ENCODE peak calls at places on chromosomes 2 and 18, in six cellular contexts. One of them, this sample, is unnamed.

GRCh38 chr2:221848286-221848685 is 276.2 kb upstream of the EPHA4 start:
- DNase-seq in AG04450: no peak
- DNase-seq in Peyer's patch: no peak
- DNase-seq in psoas muscle: no peak
- DNase-seq in caudate nucleus: no peak
- DNase-seq in RWPE1: peak
- DNase-seq in this sample: no peak

GRCh38 chr2:156333274-156333950 is 891 bp upstream of the NR4A2 start:
- DNase-seq in AG04450: no peak
- DNase-seq in Peyer's patch: no peak
- DNase-seq in psoas muscle: no peak
- DNase-seq in caudate nucleus: no peak
- DNase-seq in RWPE1: no peak
- DNase-seq in this sample: no peak

GRCh38 chr2:232024457-232024856 is 62.9 kb downstream of the DIS3L2 start:
- DNase-seq in AG04450: no peak
- DNase-seq in Peyer's patch: no peak
- DNase-seq in psoas muscle: no peak
- DNase-seq in caudate nucleus: no peak
- DNase-seq in RWPE1: no peak
- DNase-seq in this sample: no peak

GRCh38 chr18:48575301-48575657 is 36.4 kb downstream of the CTIF start:
- DNase-seq in AG04450: no peak
- DNase-seq in Peyer's patch: no peak
- DNase-seq in psoas muscle: no peak
- DNase-seq in caudate nucleus: no peak
- DNase-seq in RWPE1: no peak
- DNase-seq in this sample: no peak

GRCh38 chr18:68665623-68666022 is 49.3 kb downstream of the TMX3 start:
- DNase-seq in AG04450: no peak
- DNase-seq in Peyer's patch: no peak
- DNase-seq in psoas muscle: no peak
- DNase-seq in caudate nucleus: no peak
- DNase-seq in RWPE1: no peak
- DNase-seq in this sample: no peak

GRCh38 chr18:13638684-13639083 is 87.7 kb downstream of the FAM210A start:
- DNase-seq in AG04450: no peak
- DNase-seq in Peyer's patch: no peak
- DNase-seq in psoas muscle: no peak
- DNase-seq in caudate nucleus: no peak
- DNase-seq in RWPE1: no peak
- DNase-seq in this sample: no peak

GRCh38 chr2:227410191-227410590 is 22.4 kb upstream of the SCYGR1 start:
- DNase-seq in AG04450: no peak
- DNase-seq in Peyer's patch: no peak
- DNase-seq in psoas muscle: no peak
- DNase-seq in caudate nucleus: no peak
- DNase-seq in RWPE1: no peak
- DNase-seq in this sample: no peak

GRCh38 chr2:128169497-128169896 is 78.5 kb downstream of the UGGT1 start:
- DNase-seq in AG04450: peak
- DNase-seq in Peyer's patch: no peak
- DNase-seq in psoas muscle: no peak
- DNase-seq in caudate nucleus: no peak
- DNase-seq in RWPE1: no peak
- DNase-seq in this sample: no peak

GRCh38 chr2:33272001-33272400 is 204.4 kb upstream of the RASGRP3 start:
- DNase-seq in AG04450: no peak
- DNase-seq in Peyer's patch: no peak
- DNase-seq in psoas muscle: no peak
- DNase-seq in caudate nucleus: no peak
- DNase-seq in RWPE1: no peak
- DNase-seq in this sample: no peak

GRCh38 chr2:33276868-33277503 is 199.5 kb upstream of the RASGRP3 start:
- DNase-seq in AG04450: no peak
- DNase-seq in Peyer's patch: no peak
- DNase-seq in psoas muscle: no peak
- DNase-seq in caudate nucleus: no peak
- DNase-seq in RWPE1: no peak
- DNase-seq in this sample: no peak

GRCh38 chr2:33275689-33276444 is 200.6 kb upstream of the RASGRP3 start:
- DNase-seq in AG04450: peak
- DNase-seq in Peyer's patch: no peak
- DNase-seq in psoas muscle: peak
- DNase-seq in caudate nucleus: no peak
- DNase-seq in RWPE1: peak
- DNase-seq in this sample: peak

GRCh38 chr2:33273479-33273878 is 203.0 kb upstream of the RASGRP3 start:
- DNase-seq in AG04450: no peak
- DNase-seq in Peyer's patch: no peak
- DNase-seq in psoas muscle: no peak
- DNase-seq in caudate nucleus: no peak
- DNase-seq in RWPE1: no peak
- DNase-seq in this sample: no peak

GRCh38 chr2:33274524-33274923 is 201.9 kb upstream of the RASGRP3 start:
- DNase-seq in AG04450: no peak
- DNase-seq in Peyer's patch: no peak
- DNase-seq in psoas muscle: no peak
- DNase-seq in caudate nucleus: no peak
- DNase-seq in RWPE1: no peak
- DNase-seq in this sample: no peak
- H3K27ac ChIP-seq in AG04450: no peak
- H3K27ac ChIP-seq in Peyer's patch: no peak
- H3K27ac ChIP-seq in psoas muscle: no peak
- H3K27ac ChIP-seq in caudate nucleus: no peak
- H3K27ac ChIP-seq in RWPE1: no peak
- H3K27ac ChIP-seq in this sample: no peak

DNA sequence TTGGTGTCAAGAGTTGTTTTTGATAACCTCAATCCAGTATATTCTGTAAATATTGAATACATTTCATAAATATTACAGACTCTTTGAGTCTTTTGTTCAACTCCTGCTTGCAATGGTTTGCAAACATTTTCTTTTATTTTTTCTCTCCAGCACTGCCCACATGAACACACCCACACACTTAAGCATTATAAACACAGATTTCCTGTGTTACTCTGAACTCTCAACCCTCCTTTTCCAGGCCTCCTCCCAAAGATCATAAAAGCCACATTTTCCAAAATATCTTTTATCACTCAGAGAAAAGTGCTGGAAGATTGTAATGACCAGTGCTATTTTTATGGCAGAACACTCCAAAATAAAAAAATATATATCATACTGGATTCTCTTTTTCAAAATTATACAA is 20.5 kb downstream of the ARHGAP25 start:
- DNase-seq in AG04450: no peak
- DNase-seq in Peyer's patch: no peak
- DNase-seq in psoas muscle: no peak
- DNase-seq in caudate nucleus: no peak
- DNase-seq in RWPE1: no peak
- DNase-seq in this sample: no peak
- H3K27ac ChIP-seq in AG04450: no peak
- H3K27ac ChIP-seq in Peyer's patch: no peak
- H3K27ac ChIP-seq in psoas muscle: no peak
- H3K27ac ChIP-seq in caudate nucleus: no peak
- H3K27ac ChIP-seq in RWPE1: no peak
- H3K27ac ChIP-seq in this sample: no peak

GRCh38 chr2:37020212-37020886 is 54.0 kb upstream of the STRN start:
- DNase-seq in AG04450: peak
- DNase-seq in Peyer's patch: peak
- DNase-seq in psoas muscle: peak
- DNase-seq in caudate nucleus: no peak
- DNase-seq in RWPE1: no peak
- DNase-seq in this sample: no peak

GRCh38 chr2:37026050-37026449 is 58.1 kb downstream of the HEATR5B start:
- DNase-seq in AG04450: no peak
- DNase-seq in Peyer's patch: no peak
- DNase-seq in psoas muscle: no peak
- DNase-seq in caudate nucleus: no peak
- DNase-seq in RWPE1: peak
- DNase-seq in this sample: no peak

DNA sequence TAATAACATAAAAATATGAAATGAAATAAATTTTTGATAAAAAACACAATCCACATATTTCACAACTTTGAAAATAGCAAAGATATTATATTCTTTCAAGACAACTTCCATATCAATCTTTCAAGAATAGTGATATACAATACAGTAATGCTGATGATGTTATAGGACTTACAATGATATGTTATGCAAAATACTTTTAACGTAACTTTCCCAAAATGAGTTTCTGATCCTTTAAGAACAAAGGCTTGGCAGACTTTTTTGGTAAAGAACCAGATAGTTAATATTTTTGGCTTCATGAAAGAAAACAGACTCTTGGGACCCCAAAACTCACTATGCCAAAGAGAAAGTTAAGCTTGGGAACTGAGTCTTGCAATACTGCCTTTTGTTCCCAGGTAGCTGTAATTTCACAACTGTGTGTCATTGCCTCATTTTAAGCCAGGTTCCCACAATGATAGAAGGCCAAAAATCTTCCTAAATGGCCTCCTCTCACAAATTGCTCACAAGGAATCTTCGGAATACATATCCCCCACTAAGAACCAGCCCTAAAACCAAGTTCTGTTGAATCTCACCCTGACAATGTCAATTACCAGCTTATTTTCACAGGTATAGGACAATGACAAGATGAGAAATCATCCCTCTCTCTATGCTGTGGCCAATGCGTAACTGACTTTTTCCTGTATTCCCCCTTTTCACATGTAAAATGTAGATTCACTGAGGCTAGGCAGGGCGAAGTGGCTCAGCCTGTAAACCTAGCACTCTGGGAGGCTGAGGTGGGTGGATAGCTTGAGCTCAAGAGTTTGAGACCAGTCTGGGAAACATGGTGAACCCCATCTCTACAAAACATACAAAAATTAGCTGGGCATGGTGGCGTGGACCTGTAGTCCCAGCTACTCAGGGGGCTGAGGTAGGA is 54.8 kb upstream of the STRN start:
- DNase-seq in AG04450: no peak
- DNase-seq in Peyer's patch: no peak
- DNase-seq in psoas muscle: no peak
- DNase-seq in caudate nucleus: no peak
- DNase-seq in RWPE1: no peak
- DNase-seq in this sample: no peak
- H3K27ac ChIP-seq in AG04450: peak
- H3K27ac ChIP-seq in Peyer's patch: peak
- H3K27ac ChIP-seq in psoas muscle: peak
- H3K27ac ChIP-seq in caudate nucleus: no peak
- H3K27ac ChIP-seq in RWPE1: no peak
- H3K27ac ChIP-seq in this sample: no peak

GRCh38 chr18:44834867-44835469 is 154.3 kb downstream of the SETBP1 start:
- DNase-seq in AG04450: no peak
- DNase-seq in Peyer's patch: no peak
- DNase-seq in psoas muscle: no peak
- DNase-seq in caudate nucleus: no peak
- DNase-seq in RWPE1: no peak
- DNase-seq in this sample: no peak
- H3K27ac ChIP-seq in AG04450: no peak
- H3K27ac ChIP-seq in Peyer's patch: no peak
- H3K27ac ChIP-seq in psoas muscle: peak
- H3K27ac ChIP-seq in caudate nucleus: no peak
- H3K27ac ChIP-seq in RWPE1: no peak
- H3K27ac ChIP-seq in this sample: no peak

DNA sequence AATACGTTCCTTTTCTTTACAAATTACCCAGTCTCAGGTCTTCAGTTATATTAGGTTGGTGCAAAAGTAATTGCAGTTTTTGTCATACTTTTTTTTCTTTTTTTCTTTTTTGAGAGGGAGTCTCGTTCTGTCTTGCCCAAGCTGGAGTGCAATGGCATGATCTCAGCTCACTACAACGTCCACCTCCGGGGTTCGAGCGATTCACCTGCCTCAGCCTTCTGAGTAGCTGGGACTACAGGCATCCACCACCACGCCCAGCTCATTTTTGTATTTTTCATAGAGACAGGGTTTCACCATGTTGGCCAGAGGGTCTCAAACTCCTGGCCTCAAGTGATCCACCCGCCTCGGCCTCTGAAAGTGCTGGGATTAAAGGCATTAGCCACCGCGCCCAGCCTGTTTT is 43.8 kb upstream of the ASAP2 start:
- DNase-seq in AG04450: no peak
- DNase-seq in Peyer's patch: no peak
- DNase-seq in psoas muscle: no peak
- DNase-seq in caudate nucleus: no peak
- DNase-seq in RWPE1: no peak
- DNase-seq in this sample: no peak
- H3K27ac ChIP-seq in AG04450: no peak
- H3K27ac ChIP-seq in Peyer's patch: no peak
- H3K27ac ChIP-seq in psoas muscle: no peak
- H3K27ac ChIP-seq in caudate nucleus: no peak
- H3K27ac ChIP-seq in RWPE1: peak
- H3K27ac ChIP-seq in this sample: peak

GRCh38 chr2:238027591-238028415 is 33.0 kb upstream of the SCLY start:
- DNase-seq in AG04450: no peak
- DNase-seq in Peyer's patch: no peak
- DNase-seq in psoas muscle: no peak
- DNase-seq in caudate nucleus: no peak
- DNase-seq in RWPE1: no peak
- DNase-seq in this sample: no peak
- H3K27ac ChIP-seq in AG04450: peak
- H3K27ac ChIP-seq in Peyer's patch: no peak
- H3K27ac ChIP-seq in psoas muscle: no peak
- H3K27ac ChIP-seq in caudate nucleus: no peak
- H3K27ac ChIP-seq in RWPE1: peak
- H3K27ac ChIP-seq in this sample: no peak

GRCh38 chr2:36271266-36271665 is 84.3 kb upstream of the CRIM1 start:
- DNase-seq in AG04450: no peak
- DNase-seq in Peyer's patch: no peak
- DNase-seq in psoas muscle: no peak
- DNase-seq in caudate nucleus: no peak
- DNase-seq in RWPE1: no peak
- DNase-seq in this sample: no peak
- H3K27ac ChIP-seq in AG04450: no peak
- H3K27ac ChIP-seq in Peyer's patch: no peak
- H3K27ac ChIP-seq in psoas muscle: no peak
- H3K27ac ChIP-seq in caudate nucleus: no peak
- H3K27ac ChIP-seq in RWPE1: no peak
- H3K27ac ChIP-seq in this sample: no peak

DNA sequence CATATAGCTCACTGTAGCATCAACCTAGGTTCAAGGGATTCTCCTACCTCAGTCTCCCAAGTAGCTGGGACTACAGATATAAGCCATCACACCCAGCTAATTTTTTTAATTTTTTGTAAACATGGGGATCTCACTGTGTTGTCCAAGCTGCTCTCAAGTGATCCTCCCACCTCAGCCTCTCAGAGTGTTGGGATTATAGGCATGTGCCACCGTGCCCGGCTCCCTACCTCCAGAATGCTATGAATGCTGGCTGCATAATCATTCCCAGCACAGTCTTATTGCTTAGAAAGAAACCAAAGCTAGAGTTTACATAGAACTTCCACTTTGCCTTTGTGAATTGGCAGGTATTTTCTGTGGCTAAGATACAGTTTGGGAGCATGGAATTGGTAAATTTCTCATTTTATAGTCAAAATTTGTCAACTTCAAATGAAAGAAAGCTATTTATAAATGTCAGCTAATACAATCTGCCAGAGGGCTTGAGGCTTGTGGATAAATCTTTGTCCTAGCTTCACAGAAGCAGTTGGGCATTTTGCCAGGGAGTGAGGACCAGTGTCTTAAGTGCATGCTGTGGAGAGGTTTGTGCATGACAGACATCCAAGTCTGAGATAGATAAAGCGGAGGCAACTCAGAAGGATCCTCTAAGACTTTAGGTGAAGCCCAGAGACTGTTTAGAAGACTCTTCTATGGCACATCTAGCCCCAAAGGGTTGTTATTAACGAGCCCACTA is 175.4 kb downstream of the ANTXR1 start:
- DNase-seq in AG04450: no peak
- DNase-seq in Peyer's patch: no peak
- DNase-seq in psoas muscle: no peak
- DNase-seq in caudate nucleus: no peak
- DNase-seq in RWPE1: no peak
- DNase-seq in this sample: no peak
- H3K27ac ChIP-seq in AG04450: no peak
- H3K27ac ChIP-seq in Peyer's patch: no peak
- H3K27ac ChIP-seq in psoas muscle: no peak
- H3K27ac ChIP-seq in caudate nucleus: no peak
- H3K27ac ChIP-seq in RWPE1: no peak
- H3K27ac ChIP-seq in this sample: no peak

This sample was measured in epithelial cell of prostate.